ENCODE peak calls at places on chromosomes 7 and 10, in nine cellular contexts. G is stimulated activated naive B cell treated with anti-CD40 and anti-IgM and Interleukin-4, amounts not matched to agents 10 μg/mL and 1 μg/mL and 100 μg/mL, for 72 hours; D is GM06990; W is small intestine; Q is COR-L47; A is ecto neural progenitor cell; Z is T follicular helper cell; N is bronchial epithelial cell; S is pons. F is an unnamed sample.

GRCh38 chr10:1653321-1653720 is 84.0 kb downstream of the ADARB2 start:
- DNase-seq in G (no peak), D (no peak), W (no peak), Q (no peak), A (no peak), Z (no peak), N (no peak), S (no peak), F (no peak)

GRCh38 chr10:90969148-90969547 is 48.3 kb upstream of the ANKRD1 start:
- DNase-seq in G (no peak), D (no peak), W (no peak), Q (no peak), A (no peak), Z (no peak), N (no peak), S (no peak), F (no peak)

GRCh38 chr10:31426425-31426824 is 107.4 kb downstream of the ZEB1 start:
- DNase-seq in G (no peak), D (no peak), W (no peak), Q (no peak), A (no peak), Z (no peak), N (peak), S (no peak), F (no peak)

GRCh38 chr10:43375401-43376020 is 4.1 kb downstream of the FXYD4 start:
- DNase-seq in G (no peak), D (no peak), W (no peak), Q (no peak), A (no peak), Z (no peak), N (no peak), S (no peak), F (no peak)

GRCh38 chr10:85204814-85205213 is 876.4 kb downstream of the CCSER2 start:
- DNase-seq in G (no peak), D (no peak), W (no peak), Q (no peak), A (no peak), Z (no peak), N (no peak), S (no peak), F (no peak)

GRCh38 chr7:45224832-45225231 is 67.2 kb downstream of the RAMP3 start:
- DNase-seq in G (no peak), D (no peak), W (no peak), Q (no peak), A (peak), Z (no peak), N (no peak), S (no peak), F (no peak)

GRCh38 chr10:44733743-44734488 is 177.2 kb upstream of the TMEM72 start:
- DNase-seq in G (no peak), D (no peak), W (no peak), Q (no peak), A (no peak), Z (no peak), N (no peak), S (no peak), F (no peak)

GRCh38 chr10:51023611-51024010 is 50.7 kb upstream of the PRKG1 start:
- DNase-seq in G (no peak), D (no peak), W (no peak), Q (no peak), A (no peak), Z (no peak), N (no peak), S (no peak), F (no peak)

GRCh38 chr7:86214734-86215133 is 429.0 kb upstream of the GRM3 start:
- DNase-seq in G (no peak), D (no peak), W (no peak), Q (no peak), A (no peak), Z (no peak), N (no peak), S (no peak), F (no peak)

GRCh38 chr7:102912742-102913141 is at the start of gene LRRC17:
- DNase-seq in G (no peak), D (no peak), W (no peak), Q (peak), A (peak), Z (no peak), N (no peak), S (no peak), F (no peak)

GRCh38 chr7:2544541-2545188 is 10.7 kb downstream of the BRAT1 start:
- DNase-seq in G (no peak), D (no peak), W (no peak), Q (no peak), A (no peak), Z (no peak), N (no peak), S (no peak), F (no peak)

GRCh38 chr10:108454224-108454623 is 1289.7 kb upstream of the SORCS1 start:
- DNase-seq in G (no peak), D (no peak), W (no peak), Q (no peak), A (no peak), Z (no peak), N (no peak), S (no peak), F (no peak)

GRCh38 chr7:2523461-2523905 is 3.9 kb downstream of the LFNG start:
- DNase-seq in G (no peak), D (no peak), W (peak), Q (peak), A (no peak), Z (no peak), N (peak), S (no peak), F (no peak)

GRCh38 chr10:4825868-4826787 is at the start of gene AKR1E2:
- DNase-seq in G (peak), D (no peak), W (peak), Q (no peak), A (peak), Z (peak), N (peak), S (peak), F (peak)